ENCODE peak calls at places on chromosomes 5 and 9, in five cellular contexts. Q is tibial artery, I is fibroblast of the aortic adventitia, C is cardiac muscle cell, F is MM.1S. L is an unnamed sample.

GRCh38 chr5:131747180-131748105 is 49.4 kb downstream of the FNIP1 start:
- DNase-seq in I (peak), F (no peak), Q (no peak), C (peak), L (no peak)

GRCh38 chr5:33470544-33470943 is 29.8 kb downstream of the TARS1 start:
- DNase-seq in I (peak), F (no peak), Q (no peak), C (peak), L (no peak)

GRCh38 chr5:160233215-160233614 is 3.9 kb downstream of the FABP6 start:
- DNase-seq in F (no peak), Q (no peak), I (peak), C (peak), L (no peak)

GRCh38 chr5:90983148-90983547 is 400.0 kb downstream of the ARRDC3 start:
- DNase-seq in Q (peak), C (peak), I (peak), F (no peak), L (no peak)

GRCh38 chr5:167688731-167689130 is 602.7 kb upstream of the WWC1 start:
- DNase-seq in F (peak), C (no peak), Q (no peak), I (no peak), L (no peak)

GRCh38 chr9:125561497-125562148 is 145.4 kb downstream of the MAPKAP1 start:
- DNase-seq in Q (no peak), C (no peak), F (peak), I (no peak), L (no peak)

GRCh38 chr5:38695021-38695961 is 138.8 kb upstream of the LIFR start:
- DNase-seq in F (no peak), C (peak), Q (no peak), I (no peak), L (no peak)

GRCh38 chr9:74770508-74771261 is 117.0 kb downstream of the TRPM6 start:
- DNase-seq in F (peak), Q (no peak), I (no peak), C (peak), L (peak)

GRCh38 chr5:109191153-109191558 is 218.6 kb downstream of the PJA2 start:
- DNase-seq in I (peak), C (peak), F (peak), Q (peak), L (no peak)

GRCh38 chr5:168114444-168115017 is 176.9 kb upstream of the WWC1 start:
- DNase-seq in C (peak), F (peak), I (peak), Q (no peak), L (peak)

GRCh38 chr9:68961587-68961986 is 52.3 kb downstream of the PRKACG start:
- DNase-seq in I (no peak), F (no peak), Q (no peak), C (no peak), L (no peak)

GRCh38 chr5:74182603-74183002 is 457.9 kb downstream of the ENC1 start:
- DNase-seq in F (no peak), C (no peak), Q (no peak), I (no peak), L (no peak)

GRCh38 chr9:130387398-130387797 is 57.4 kb upstream of the ASS1 start:
- DNase-seq in C (no peak), I (no peak), Q (no peak), F (no peak), L (no peak)

GRCh38 chr9:130302785-130303612 is 37.4 kb downstream of the HMCN2 start:
- DNase-seq in I (no peak), F (no peak), Q (no peak), C (no peak), L (no peak)

GRCh38 chr5:138603521-138603920 is 28.3 kb upstream of the HSPA9 start:
- DNase-seq in I (peak), C (peak), Q (no peak), F (peak), L (no peak)

GRCh38 chr5:179534431-179534830 is 15.9 kb upstream of the RUFY1 start:
- DNase-seq in Q (no peak), C (no peak), F (no peak), I (no peak), L (no peak)

GRCh38 chr5:119016125-119016774 is 27.9 kb upstream of the DTWD2 start:
- DNase-seq in I (no peak), Q (no peak), C (no peak), F (no peak), L (no peak)

GRCh38 chr9:69637801-69638200 is 34.4 kb downstream of the APBA1 start:
- DNase-seq in F (no peak), Q (no peak), I (peak), C (peak), L (no peak)

GRCh38 chr5:60961685-60962084 is 16.7 kb downstream of the NDUFAF2 start:
- DNase-seq in I (peak), F (no peak), Q (no peak), C (peak), L (no peak)

GRCh38 chr5:79876510-79876909 is 114.6 kb downstream of the MTX3 start:
- DNase-seq in I (peak), Q (no peak), C (no peak), F (no peak), L (no peak)

GRCh38 chr9:97928968-97929604 is 6.8 kb upstream of the TRMO start:
- DNase-seq in F (no peak), I (no peak), Q (no peak), C (no peak), L (no peak)

GRCh38 chr5:78717674-78718073 is 69.1 kb upstream of the LHFPL2 start:
- DNase-seq in C (no peak), Q (no peak), I (no peak), F (no peak), L (no peak)

DNA sequence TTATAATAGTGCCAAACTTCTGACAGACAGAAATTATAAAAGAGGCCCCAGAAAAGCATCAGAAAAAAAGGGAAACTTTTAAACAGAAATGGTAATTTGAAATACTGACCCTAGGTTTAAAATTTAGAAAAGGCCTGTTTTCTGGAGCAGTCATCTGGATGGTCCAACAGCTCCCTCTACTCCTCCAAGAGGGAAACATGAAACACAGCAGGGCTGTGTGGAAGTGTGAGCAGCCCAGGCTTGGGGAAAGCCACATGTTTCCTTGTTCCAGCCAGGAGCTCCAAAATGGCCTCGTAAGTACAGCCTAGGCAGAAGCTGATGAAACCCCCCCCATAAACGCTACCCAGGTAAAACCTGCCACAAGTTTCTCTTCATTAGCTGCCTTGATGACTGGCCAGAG is 499.3 kb upstream of the ADAMTS16 start:
- DNase-seq in I (peak), Q (no peak), C (no peak), F (no peak), L (no peak)
- TF ChIP-seq CTCF in I (peak), Q (no peak), C (no peak), F (peak), L (peak)

GRCh38 chr5:147857302-147858129 is 21.0 kb upstream of the SCGB3A2 start:
- DNase-seq in I (peak), C (peak), Q (peak), F (peak), L (peak)
- TF ChIP-seq CTCF in I (peak), C (peak), Q (peak), F (peak), L (peak)

GRCh38 chr5:55159763-55160492 is at the start of gene GPX8:
- DNase-seq in C (peak), Q (no peak), F (peak), I (peak), L (peak)
- TF ChIP-seq CTCF in C (peak), Q (peak), F (peak), I (peak), L (peak)

DNA sequence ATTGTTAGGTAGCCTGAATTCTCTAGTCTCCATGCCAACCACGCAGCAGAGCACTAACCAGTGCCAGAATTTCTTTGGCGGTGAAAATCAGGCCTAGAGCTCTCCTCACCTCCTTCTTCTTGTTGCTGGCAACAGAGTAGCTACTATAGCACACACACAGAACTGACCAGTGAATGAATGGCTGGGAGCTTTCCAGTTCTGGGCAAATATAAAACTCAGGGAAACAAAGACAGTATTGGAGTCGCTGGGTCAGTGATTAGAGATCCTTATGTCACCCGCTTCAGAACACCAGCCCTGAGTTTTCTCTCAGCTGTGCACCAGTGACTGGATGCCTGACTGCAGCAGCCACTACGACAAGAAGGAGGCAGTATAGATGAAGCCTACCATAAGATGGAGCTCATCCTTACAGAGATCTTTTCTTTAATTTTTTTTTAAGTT is 26.9 kb upstream of the FEM1C start:
- DNase-seq in Q (no peak), I (peak), F (no peak), C (peak), L (no peak)
- TF ChIP-seq CTCF in Q (no peak), I (no peak), F (no peak), C (no peak), L (no peak)

DNA sequence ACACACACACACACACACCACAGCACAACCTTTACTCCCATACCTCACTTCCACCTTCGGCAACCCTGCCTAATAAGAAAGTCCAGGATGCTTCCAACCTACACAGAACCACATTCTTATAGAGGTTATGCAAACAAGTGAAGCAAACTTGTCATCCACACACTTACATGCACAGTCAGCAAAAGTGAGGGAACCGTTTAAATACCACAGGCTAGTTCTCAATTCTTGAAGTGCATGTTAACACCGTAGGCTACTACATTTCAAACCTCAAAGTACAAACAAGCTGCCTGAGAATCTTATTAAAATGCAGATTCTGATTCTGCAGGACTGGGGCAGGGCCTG is 10.4 kb upstream of the ABLIM3 start:
- DNase-seq in F (peak), Q (no peak), I (no peak), C (no peak), L (no peak)
- TF ChIP-seq CTCF in F (no peak), Q (no peak), I (no peak), C (no peak), L (no peak)

GRCh38 chr9:78811562-78812276 is 514.8 kb downstream of the PSAT1 start:
- DNase-seq in F (no peak), Q (no peak), I (no peak), C (peak), L (no peak)
- TF ChIP-seq CTCF in F (no peak), Q (no peak), I (no peak), C (no peak), L (no peak)